ENCODE peak calls at places on chromosomes 11 and 22, in ten cellular contexts. One of them, this sample, is unnamed.

GRCh38 chr11:124717421-124717785 is 22.3 kb upstream of the NRGN start:
- DNase-seq in A172: no peak
- DNase-seq in hippocampal formation: no peak
- DNase-seq in kidney glomerular epithelial cell: no peak
- DNase-seq in right lobe of liver: no peak
- DNase-seq in spleen: no peak
- DNase-seq in activated naive CD4-positive, alpha-beta T cell: no peak
- DNase-seq in HFF-Myc: no peak
- DNase-seq in T-helper 9 cell: no peak
- DNase-seq in NCI-H774: no peak
- DNase-seq in this sample: no peak

GRCh38 chr22:40240671-40241070 is 62.9 kb downstream of the TNRC6B start:
- DNase-seq in A172: no peak
- DNase-seq in hippocampal formation: no peak
- DNase-seq in kidney glomerular epithelial cell: peak; percentile 29
- DNase-seq in right lobe of liver: no peak
- DNase-seq in spleen: no peak
- DNase-seq in activated naive CD4-positive, alpha-beta T cell: no peak
- DNase-seq in HFF-Myc: no peak
- DNase-seq in T-helper 9 cell: peak; percentile 15
- DNase-seq in NCI-H774: no peak
- DNase-seq in this sample: no peak

GRCh38 chr11:67539588-67539987 is 16.3 kb upstream of the CABP2 start:
- DNase-seq in A172: no peak
- DNase-seq in hippocampal formation: no peak
- DNase-seq in kidney glomerular epithelial cell: no peak
- DNase-seq in right lobe of liver: no peak
- DNase-seq in spleen: no peak
- DNase-seq in activated naive CD4-positive, alpha-beta T cell: no peak
- DNase-seq in HFF-Myc: no peak
- DNase-seq in T-helper 9 cell: no peak
- DNase-seq in NCI-H774: no peak
- DNase-seq in this sample: no peak

GRCh38 chr11:12161137-12161536 is 50.7 kb downstream of the MICAL2 start:
- DNase-seq in A172: no peak
- DNase-seq in hippocampal formation: no peak
- DNase-seq in kidney glomerular epithelial cell: no peak
- DNase-seq in right lobe of liver: no peak
- DNase-seq in spleen: peak; percentile 25
- DNase-seq in activated naive CD4-positive, alpha-beta T cell: no peak
- DNase-seq in HFF-Myc: no peak
- DNase-seq in T-helper 9 cell: no peak
- DNase-seq in NCI-H774: no peak
- DNase-seq in this sample: no peak

GRCh38 chr11:87266751-87267150 is 229.0 kb downstream of the TMEM135 start:
- DNase-seq in A172: no peak
- DNase-seq in hippocampal formation: no peak
- DNase-seq in kidney glomerular epithelial cell: no peak
- DNase-seq in right lobe of liver: no peak
- DNase-seq in spleen: no peak
- DNase-seq in activated naive CD4-positive, alpha-beta T cell: no peak
- DNase-seq in HFF-Myc: no peak
- DNase-seq in T-helper 9 cell: no peak
- DNase-seq in NCI-H774: no peak
- DNase-seq in this sample: no peak

GRCh38 chr11:118623291-118623655 is 15.9 kb downstream of the PHLDB1 start:
- DNase-seq in A172: no peak
- DNase-seq in hippocampal formation: no peak
- DNase-seq in kidney glomerular epithelial cell: no peak
- DNase-seq in right lobe of liver: no peak
- DNase-seq in spleen: peak; percentile 47
- DNase-seq in activated naive CD4-positive, alpha-beta T cell: no peak
- DNase-seq in HFF-Myc: no peak
- DNase-seq in T-helper 9 cell: no peak
- DNase-seq in NCI-H774: peak; percentile 82
- DNase-seq in this sample: peak; percentile 74

GRCh38 chr11:3823303-3823702 is 14.9 kb downstream of the PGAP2 start:
- DNase-seq in A172: peak; percentile 72
- DNase-seq in hippocampal formation: no peak
- DNase-seq in kidney glomerular epithelial cell: no peak
- DNase-seq in right lobe of liver: no peak
- DNase-seq in spleen: no peak
- DNase-seq in activated naive CD4-positive, alpha-beta T cell: no peak
- DNase-seq in HFF-Myc: peak; percentile 62
- DNase-seq in T-helper 9 cell: no peak
- DNase-seq in NCI-H774: no peak
- DNase-seq in this sample: no peak

GRCh38 chr11:12111482-12112149 is 1.2 kb downstream of the MICAL2 start:
- DNase-seq in A172: no peak
- DNase-seq in hippocampal formation: no peak
- DNase-seq in kidney glomerular epithelial cell: peak; percentile 21
- DNase-seq in right lobe of liver: no peak
- DNase-seq in spleen: no peak
- DNase-seq in activated naive CD4-positive, alpha-beta T cell: no peak
- DNase-seq in HFF-Myc: no peak
- DNase-seq in T-helper 9 cell: no peak
- DNase-seq in NCI-H774: no peak
- DNase-seq in this sample: no peak

GRCh38 chr11:1333091-1333772 is 23.8 kb upstream of the TOLLIP start:
- DNase-seq in A172: no peak
- DNase-seq in hippocampal formation: no peak
- DNase-seq in kidney glomerular epithelial cell: no peak
- DNase-seq in right lobe of liver: peak; percentile 42
- DNase-seq in spleen: peak; percentile 70
- DNase-seq in activated naive CD4-positive, alpha-beta T cell: no peak
- DNase-seq in HFF-Myc: no peak
- DNase-seq in T-helper 9 cell: no peak
- DNase-seq in NCI-H774: no peak
- DNase-seq in this sample: no peak

GRCh38 chr11:96314326-96315050 is 28.5 kb downstream of the MAML2 start:
- DNase-seq in A172: peak; percentile 58
- DNase-seq in hippocampal formation: no peak
- DNase-seq in kidney glomerular epithelial cell: peak; percentile 80
- DNase-seq in right lobe of liver: no peak
- DNase-seq in spleen: no peak
- DNase-seq in activated naive CD4-positive, alpha-beta T cell: no peak
- DNase-seq in HFF-Myc: no peak
- DNase-seq in T-helper 9 cell: no peak
- DNase-seq in NCI-H774: no peak
- DNase-seq in this sample: no peak